ENCODE peak calls at places on chromosomes 12 and 14, in ten cellular contexts. One of them, this sample, is unnamed.

GRCh38 chr12:123131879-123132402 is 18.9 kb downstream of the PITPNM2 start:
- DNase-seq in activated CD4-positive, alpha-beta T cell treated with anti-CD3 and anti-CD28 coated beads, Interleukin-2, amount 50 U/mL, for 24 hours: no peak
- DNase-seq in cerebellar cortex: no peak
- DNase-seq in amniotic stem cell: no peak
- DNase-seq in NCI-H1105 treated with DMSO at 0.1 percent for 48 hours: peak
- DNase-seq in stimulated activated naive B cell treated with anti-CD40 and anti-IgM and Interleukin-4, amounts not matched to agents 10 μg/mL and 1 μg/mL and 100 μg/mL, for 72 hours: peak
- DNase-seq in activated CD8-positive, alpha-beta T cell treated with anti-CD3 and anti-CD28 coated beads for 36 hours: peak
- DNase-seq in NCI-H2171 treated with DMSO at 0.1 percent for 48 hours: peak
- DNase-seq in stimulated activated CD8-positive, alpha-beta memory T cell treated with anti-CD3 and anti-CD28 coated beads, Interleukin-2, amount 100 ng/mL, for 1 hour: no peak
- DNase-seq in adipocyte: no peak
- DNase-seq in this sample: peak

GRCh38 chr14:87483651-87484260 is 509.2 kb downstream of the GALC start:
- DNase-seq in activated CD4-positive, alpha-beta T cell treated with anti-CD3 and anti-CD28 coated beads, Interleukin-2, amount 50 U/mL, for 24 hours: no peak
- DNase-seq in cerebellar cortex: no peak
- DNase-seq in amniotic stem cell: no peak
- DNase-seq in NCI-H1105 treated with DMSO at 0.1 percent for 48 hours: no peak
- DNase-seq in stimulated activated naive B cell treated with anti-CD40 and anti-IgM and Interleukin-4, amounts not matched to agents 10 μg/mL and 1 μg/mL and 100 μg/mL, for 72 hours: no peak
- DNase-seq in activated CD8-positive, alpha-beta T cell treated with anti-CD3 and anti-CD28 coated beads for 36 hours: no peak
- DNase-seq in NCI-H2171 treated with DMSO at 0.1 percent for 48 hours: no peak
- DNase-seq in stimulated activated CD8-positive, alpha-beta memory T cell treated with anti-CD3 and anti-CD28 coated beads, Interleukin-2, amount 100 ng/mL, for 1 hour: no peak
- DNase-seq in adipocyte: no peak
- DNase-seq in this sample: peak

GRCh38 chr12:47549258-47549657 is 156.6 kb downstream of the RPAP3 start:
- DNase-seq in activated CD4-positive, alpha-beta T cell treated with anti-CD3 and anti-CD28 coated beads, Interleukin-2, amount 50 U/mL, for 24 hours: no peak
- DNase-seq in cerebellar cortex: no peak
- DNase-seq in amniotic stem cell: no peak
- DNase-seq in NCI-H1105 treated with DMSO at 0.1 percent for 48 hours: peak
- DNase-seq in stimulated activated naive B cell treated with anti-CD40 and anti-IgM and Interleukin-4, amounts not matched to agents 10 μg/mL and 1 μg/mL and 100 μg/mL, for 72 hours: no peak
- DNase-seq in activated CD8-positive, alpha-beta T cell treated with anti-CD3 and anti-CD28 coated beads for 36 hours: peak
- DNase-seq in NCI-H2171 treated with DMSO at 0.1 percent for 48 hours: no peak
- DNase-seq in stimulated activated CD8-positive, alpha-beta memory T cell treated with anti-CD3 and anti-CD28 coated beads, Interleukin-2, amount 100 ng/mL, for 1 hour: no peak
- DNase-seq in adipocyte: no peak
- DNase-seq in this sample: peak

GRCh38 chr14:71452535-71452934 is 479.7 kb upstream of the RGS6 start:
- DNase-seq in activated CD4-positive, alpha-beta T cell treated with anti-CD3 and anti-CD28 coated beads, Interleukin-2, amount 50 U/mL, for 24 hours: no peak
- DNase-seq in cerebellar cortex: no peak
- DNase-seq in amniotic stem cell: no peak
- DNase-seq in NCI-H1105 treated with DMSO at 0.1 percent for 48 hours: no peak
- DNase-seq in stimulated activated naive B cell treated with anti-CD40 and anti-IgM and Interleukin-4, amounts not matched to agents 10 μg/mL and 1 μg/mL and 100 μg/mL, for 72 hours: no peak
- DNase-seq in activated CD8-positive, alpha-beta T cell treated with anti-CD3 and anti-CD28 coated beads for 36 hours: no peak
- DNase-seq in NCI-H2171 treated with DMSO at 0.1 percent for 48 hours: no peak
- DNase-seq in stimulated activated CD8-positive, alpha-beta memory T cell treated with anti-CD3 and anti-CD28 coated beads, Interleukin-2, amount 100 ng/mL, for 1 hour: no peak
- DNase-seq in adipocyte: no peak
- DNase-seq in this sample: no peak

GRCh38 chr12:79063258-79063657 is 198.7 kb downstream of the SYT1 start:
- DNase-seq in activated CD4-positive, alpha-beta T cell treated with anti-CD3 and anti-CD28 coated beads, Interleukin-2, amount 50 U/mL, for 24 hours: no peak
- DNase-seq in cerebellar cortex: no peak
- DNase-seq in amniotic stem cell: no peak
- DNase-seq in NCI-H1105 treated with DMSO at 0.1 percent for 48 hours: no peak
- DNase-seq in stimulated activated naive B cell treated with anti-CD40 and anti-IgM and Interleukin-4, amounts not matched to agents 10 μg/mL and 1 μg/mL and 100 μg/mL, for 72 hours: no peak
- DNase-seq in activated CD8-positive, alpha-beta T cell treated with anti-CD3 and anti-CD28 coated beads for 36 hours: no peak
- DNase-seq in NCI-H2171 treated with DMSO at 0.1 percent for 48 hours: no peak
- DNase-seq in stimulated activated CD8-positive, alpha-beta memory T cell treated with anti-CD3 and anti-CD28 coated beads, Interleukin-2, amount 100 ng/mL, for 1 hour: no peak
- DNase-seq in adipocyte: peak
- DNase-seq in this sample: no peak

GRCh38 chr14:26128931-26129674 is 468.7 kb downstream of the NOVA1 start:
- DNase-seq in activated CD4-positive, alpha-beta T cell treated with anti-CD3 and anti-CD28 coated beads, Interleukin-2, amount 50 U/mL, for 24 hours: no peak
- DNase-seq in cerebellar cortex: peak
- DNase-seq in amniotic stem cell: no peak
- DNase-seq in NCI-H1105 treated with DMSO at 0.1 percent for 48 hours: no peak
- DNase-seq in stimulated activated naive B cell treated with anti-CD40 and anti-IgM and Interleukin-4, amounts not matched to agents 10 μg/mL and 1 μg/mL and 100 μg/mL, for 72 hours: no peak
- DNase-seq in activated CD8-positive, alpha-beta T cell treated with anti-CD3 and anti-CD28 coated beads for 36 hours: no peak
- DNase-seq in NCI-H2171 treated with DMSO at 0.1 percent for 48 hours: no peak
- DNase-seq in stimulated activated CD8-positive, alpha-beta memory T cell treated with anti-CD3 and anti-CD28 coated beads, Interleukin-2, amount 100 ng/mL, for 1 hour: no peak
- DNase-seq in adipocyte: no peak
- DNase-seq in this sample: no peak

GRCh38 chr12:42568952-42569916 is 20.3 kb downstream of the PRICKLE1 start:
- DNase-seq in activated CD4-positive, alpha-beta T cell treated with anti-CD3 and anti-CD28 coated beads, Interleukin-2, amount 50 U/mL, for 24 hours: no peak
- DNase-seq in cerebellar cortex: peak
- DNase-seq in amniotic stem cell: peak
- DNase-seq in NCI-H1105 treated with DMSO at 0.1 percent for 48 hours: peak
- DNase-seq in stimulated activated naive B cell treated with anti-CD40 and anti-IgM and Interleukin-4, amounts not matched to agents 10 μg/mL and 1 μg/mL and 100 μg/mL, for 72 hours: peak
- DNase-seq in activated CD8-positive, alpha-beta T cell treated with anti-CD3 and anti-CD28 coated beads for 36 hours: no peak
- DNase-seq in NCI-H2171 treated with DMSO at 0.1 percent for 48 hours: peak
- DNase-seq in stimulated activated CD8-positive, alpha-beta memory T cell treated with anti-CD3 and anti-CD28 coated beads, Interleukin-2, amount 100 ng/mL, for 1 hour: no peak
- DNase-seq in adipocyte: peak
- DNase-seq in this sample: peak

GRCh38 chr14:90545966-90546751 is 149.3 kb downstream of the CALM1 start:
- DNase-seq in activated CD4-positive, alpha-beta T cell treated with anti-CD3 and anti-CD28 coated beads, Interleukin-2, amount 50 U/mL, for 24 hours: no peak
- DNase-seq in cerebellar cortex: peak
- DNase-seq in amniotic stem cell: no peak
- DNase-seq in NCI-H1105 treated with DMSO at 0.1 percent for 48 hours: no peak
- DNase-seq in stimulated activated naive B cell treated with anti-CD40 and anti-IgM and Interleukin-4, amounts not matched to agents 10 μg/mL and 1 μg/mL and 100 μg/mL, for 72 hours: no peak
- DNase-seq in activated CD8-positive, alpha-beta T cell treated with anti-CD3 and anti-CD28 coated beads for 36 hours: no peak
- DNase-seq in NCI-H2171 treated with DMSO at 0.1 percent for 48 hours: no peak
- DNase-seq in stimulated activated CD8-positive, alpha-beta memory T cell treated with anti-CD3 and anti-CD28 coated beads, Interleukin-2, amount 100 ng/mL, for 1 hour: no peak
- DNase-seq in adipocyte: no peak
- DNase-seq in this sample: peak

GRCh38 chr12:79164890-79165289 is 300.3 kb downstream of the SYT1 start:
- DNase-seq in activated CD4-positive, alpha-beta T cell treated with anti-CD3 and anti-CD28 coated beads, Interleukin-2, amount 50 U/mL, for 24 hours: no peak
- DNase-seq in cerebellar cortex: no peak
- DNase-seq in amniotic stem cell: no peak
- DNase-seq in NCI-H1105 treated with DMSO at 0.1 percent for 48 hours: no peak
- DNase-seq in stimulated activated naive B cell treated with anti-CD40 and anti-IgM and Interleukin-4, amounts not matched to agents 10 μg/mL and 1 μg/mL and 100 μg/mL, for 72 hours: no peak
- DNase-seq in activated CD8-positive, alpha-beta T cell treated with anti-CD3 and anti-CD28 coated beads for 36 hours: no peak
- DNase-seq in NCI-H2171 treated with DMSO at 0.1 percent for 48 hours: no peak
- DNase-seq in stimulated activated CD8-positive, alpha-beta memory T cell treated with anti-CD3 and anti-CD28 coated beads, Interleukin-2, amount 100 ng/mL, for 1 hour: no peak
- DNase-seq in adipocyte: no peak
- DNase-seq in this sample: no peak

GRCh38 chr12:12671850-12672660 is 23.9 kb downstream of the GPR19 start:
- DNase-seq in activated CD4-positive, alpha-beta T cell treated with anti-CD3 and anti-CD28 coated beads, Interleukin-2, amount 50 U/mL, for 24 hours: no peak
- DNase-seq in cerebellar cortex: no peak
- DNase-seq in amniotic stem cell: no peak
- DNase-seq in NCI-H1105 treated with DMSO at 0.1 percent for 48 hours: no peak
- DNase-seq in stimulated activated naive B cell treated with anti-CD40 and anti-IgM and Interleukin-4, amounts not matched to agents 10 μg/mL and 1 μg/mL and 100 μg/mL, for 72 hours: no peak
- DNase-seq in activated CD8-positive, alpha-beta T cell treated with anti-CD3 and anti-CD28 coated beads for 36 hours: no peak
- DNase-seq in NCI-H2171 treated with DMSO at 0.1 percent for 48 hours: no peak
- DNase-seq in stimulated activated CD8-positive, alpha-beta memory T cell treated with anti-CD3 and anti-CD28 coated beads, Interleukin-2, amount 100 ng/mL, for 1 hour: no peak
- DNase-seq in adipocyte: peak
- DNase-seq in this sample: no peak

GRCh38 chr12:116087962-116088361 is 189.5 kb downstream of the MED13L start:
- DNase-seq in activated CD4-positive, alpha-beta T cell treated with anti-CD3 and anti-CD28 coated beads, Interleukin-2, amount 50 U/mL, for 24 hours: no peak
- DNase-seq in cerebellar cortex: no peak
- DNase-seq in amniotic stem cell: no peak
- DNase-seq in NCI-H1105 treated with DMSO at 0.1 percent for 48 hours: no peak
- DNase-seq in stimulated activated naive B cell treated with anti-CD40 and anti-IgM and Interleukin-4, amounts not matched to agents 10 μg/mL and 1 μg/mL and 100 μg/mL, for 72 hours: no peak
- DNase-seq in activated CD8-positive, alpha-beta T cell treated with anti-CD3 and anti-CD28 coated beads for 36 hours: peak
- DNase-seq in NCI-H2171 treated with DMSO at 0.1 percent for 48 hours: no peak
- DNase-seq in stimulated activated CD8-positive, alpha-beta memory T cell treated with anti-CD3 and anti-CD28 coated beads, Interleukin-2, amount 100 ng/mL, for 1 hour: no peak
- DNase-seq in adipocyte: no peak
- DNase-seq in this sample: peak

GRCh38 chr12:69334138-69334537 is 14.0 kb upstream of the LYZ start:
- DNase-seq in activated CD4-positive, alpha-beta T cell treated with anti-CD3 and anti-CD28 coated beads, Interleukin-2, amount 50 U/mL, for 24 hours: no peak
- DNase-seq in cerebellar cortex: no peak
- DNase-seq in amniotic stem cell: no peak
- DNase-seq in NCI-H1105 treated with DMSO at 0.1 percent for 48 hours: no peak
- DNase-seq in stimulated activated naive B cell treated with anti-CD40 and anti-IgM and Interleukin-4, amounts not matched to agents 10 μg/mL and 1 μg/mL and 100 μg/mL, for 72 hours: no peak
- DNase-seq in activated CD8-positive, alpha-beta T cell treated with anti-CD3 and anti-CD28 coated beads for 36 hours: no peak
- DNase-seq in NCI-H2171 treated with DMSO at 0.1 percent for 48 hours: no peak
- DNase-seq in stimulated activated CD8-positive, alpha-beta memory T cell treated with anti-CD3 and anti-CD28 coated beads, Interleukin-2, amount 100 ng/mL, for 1 hour: no peak
- DNase-seq in adipocyte: no peak
- DNase-seq in this sample: no peak

GRCh38 chr14:104317975-104318557 is 179.7 kb downstream of the KIF26A start:
- DNase-seq in activated CD4-positive, alpha-beta T cell treated with anti-CD3 and anti-CD28 coated beads, Interleukin-2, amount 50 U/mL, for 24 hours: no peak
- DNase-seq in cerebellar cortex: no peak
- DNase-seq in amniotic stem cell: no peak
- DNase-seq in NCI-H1105 treated with DMSO at 0.1 percent for 48 hours: no peak
- DNase-seq in stimulated activated naive B cell treated with anti-CD40 and anti-IgM and Interleukin-4, amounts not matched to agents 10 μg/mL and 1 μg/mL and 100 μg/mL, for 72 hours: no peak
- DNase-seq in activated CD8-positive, alpha-beta T cell treated with anti-CD3 and anti-CD28 coated beads for 36 hours: no peak
- DNase-seq in NCI-H2171 treated with DMSO at 0.1 percent for 48 hours: no peak
- DNase-seq in stimulated activated CD8-positive, alpha-beta memory T cell treated with anti-CD3 and anti-CD28 coated beads, Interleukin-2, amount 100 ng/mL, for 1 hour: no peak
- DNase-seq in adipocyte: no peak
- DNase-seq in this sample: no peak

GRCh38 chr12:114163766-114164165 is 197.6 kb upstream of the RBM19 start:
- DNase-seq in activated CD4-positive, alpha-beta T cell treated with anti-CD3 and anti-CD28 coated beads, Interleukin-2, amount 50 U/mL, for 24 hours: no peak
- DNase-seq in cerebellar cortex: no peak
- DNase-seq in amniotic stem cell: no peak
- DNase-seq in NCI-H1105 treated with DMSO at 0.1 percent for 48 hours: no peak
- DNase-seq in stimulated activated naive B cell treated with anti-CD40 and anti-IgM and Interleukin-4, amounts not matched to agents 10 μg/mL and 1 μg/mL and 100 μg/mL, for 72 hours: no peak
- DNase-seq in activated CD8-positive, alpha-beta T cell treated with anti-CD3 and anti-CD28 coated beads for 36 hours: no peak
- DNase-seq in NCI-H2171 treated with DMSO at 0.1 percent for 48 hours: no peak
- DNase-seq in stimulated activated CD8-positive, alpha-beta memory T cell treated with anti-CD3 and anti-CD28 coated beads, Interleukin-2, amount 100 ng/mL, for 1 hour: no peak
- DNase-seq in adipocyte: no peak
- DNase-seq in this sample: no peak

GRCh38 chr12:16579041-16579440 is 26.9 kb downstream of the LMO3 start:
- DNase-seq in activated CD4-positive, alpha-beta T cell treated with anti-CD3 and anti-CD28 coated beads, Interleukin-2, amount 50 U/mL, for 24 hours: no peak
- DNase-seq in cerebellar cortex: no peak
- DNase-seq in amniotic stem cell: no peak
- DNase-seq in NCI-H1105 treated with DMSO at 0.1 percent for 48 hours: no peak
- DNase-seq in stimulated activated naive B cell treated with anti-CD40 and anti-IgM and Interleukin-4, amounts not matched to agents 10 μg/mL and 1 μg/mL and 100 μg/mL, for 72 hours: no peak
- DNase-seq in activated CD8-positive, alpha-beta T cell treated with anti-CD3 and anti-CD28 coated beads for 36 hours: no peak
- DNase-seq in NCI-H2171 treated with DMSO at 0.1 percent for 48 hours: no peak
- DNase-seq in stimulated activated CD8-positive, alpha-beta memory T cell treated with anti-CD3 and anti-CD28 coated beads, Interleukin-2, amount 100 ng/mL, for 1 hour: no peak
- DNase-seq in adipocyte: no peak
- DNase-seq in this sample: no peak

GRCh38 chr12:49662998-49663843 is 39.9 kb downstream of the PRPF40B start:
- DNase-seq in activated CD4-positive, alpha-beta T cell treated with anti-CD3 and anti-CD28 coated beads, Interleukin-2, amount 50 U/mL, for 24 hours: peak
- DNase-seq in cerebellar cortex: no peak
- DNase-seq in amniotic stem cell: no peak
- DNase-seq in NCI-H1105 treated with DMSO at 0.1 percent for 48 hours: no peak
- DNase-seq in stimulated activated naive B cell treated with anti-CD40 and anti-IgM and Interleukin-4, amounts not matched to agents 10 μg/mL and 1 μg/mL and 100 μg/mL, for 72 hours: peak
- DNase-seq in activated CD8-positive, alpha-beta T cell treated with anti-CD3 and anti-CD28 coated beads for 36 hours: peak
- DNase-seq in NCI-H2171 treated with DMSO at 0.1 percent for 48 hours: no peak
- DNase-seq in stimulated activated CD8-positive, alpha-beta memory T cell treated with anti-CD3 and anti-CD28 coated beads, Interleukin-2, amount 100 ng/mL, for 1 hour: peak
- DNase-seq in adipocyte: peak
- DNase-seq in this sample: peak

GRCh38 chr14:97916100-97916499 is 1118.9 kb downstream of the VRK1 start:
- DNase-seq in activated CD4-positive, alpha-beta T cell treated with anti-CD3 and anti-CD28 coated beads, Interleukin-2, amount 50 U/mL, for 24 hours: no peak
- DNase-seq in cerebellar cortex: no peak
- DNase-seq in amniotic stem cell: no peak
- DNase-seq in NCI-H1105 treated with DMSO at 0.1 percent for 48 hours: no peak
- DNase-seq in stimulated activated naive B cell treated with anti-CD40 and anti-IgM and Interleukin-4, amounts not matched to agents 10 μg/mL and 1 μg/mL and 100 μg/mL, for 72 hours: no peak
- DNase-seq in activated CD8-positive, alpha-beta T cell treated with anti-CD3 and anti-CD28 coated beads for 36 hours: no peak
- DNase-seq in NCI-H2171 treated with DMSO at 0.1 percent for 48 hours: no peak
- DNase-seq in stimulated activated CD8-positive, alpha-beta memory T cell treated with anti-CD3 and anti-CD28 coated beads, Interleukin-2, amount 100 ng/mL, for 1 hour: no peak
- DNase-seq in adipocyte: no peak
- DNase-seq in this sample: no peak

GRCh38 chr14:102907980-102908730 is 14.3 kb upstream of the AMN start:
- DNase-seq in activated CD4-positive, alpha-beta T cell treated with anti-CD3 and anti-CD28 coated beads, Interleukin-2, amount 50 U/mL, for 24 hours: no peak
- DNase-seq in cerebellar cortex: no peak
- DNase-seq in amniotic stem cell: no peak
- DNase-seq in NCI-H1105 treated with DMSO at 0.1 percent for 48 hours: no peak
- DNase-seq in stimulated activated naive B cell treated with anti-CD40 and anti-IgM and Interleukin-4, amounts not matched to agents 10 μg/mL and 1 μg/mL and 100 μg/mL, for 72 hours: no peak
- DNase-seq in activated CD8-positive, alpha-beta T cell treated with anti-CD3 and anti-CD28 coated beads for 36 hours: no peak
- DNase-seq in NCI-H2171 treated with DMSO at 0.1 percent for 48 hours: no peak
- DNase-seq in stimulated activated CD8-positive, alpha-beta memory T cell treated with anti-CD3 and anti-CD28 coated beads, Interleukin-2, amount 100 ng/mL, for 1 hour: no peak
- DNase-seq in adipocyte: no peak
- DNase-seq in this sample: no peak

GRCh38 chr14:94128216-94128839 is 1.1 kb downstream of the IFI27L2 start:
- DNase-seq in activated CD4-positive, alpha-beta T cell treated with anti-CD3 and anti-CD28 coated beads, Interleukin-2, amount 50 U/mL, for 24 hours: no peak
- DNase-seq in cerebellar cortex: no peak
- DNase-seq in amniotic stem cell: no peak
- DNase-seq in NCI-H1105 treated with DMSO at 0.1 percent for 48 hours: no peak
- DNase-seq in stimulated activated naive B cell treated with anti-CD40 and anti-IgM and Interleukin-4, amounts not matched to agents 10 μg/mL and 1 μg/mL and 100 μg/mL, for 72 hours: no peak
- DNase-seq in activated CD8-positive, alpha-beta T cell treated with anti-CD3 and anti-CD28 coated beads for 36 hours: no peak
- DNase-seq in NCI-H2171 treated with DMSO at 0.1 percent for 48 hours: no peak
- DNase-seq in stimulated activated CD8-positive, alpha-beta memory T cell treated with anti-CD3 and anti-CD28 coated beads, Interleukin-2, amount 100 ng/mL, for 1 hour: no peak
- DNase-seq in adipocyte: no peak
- DNase-seq in this sample: no peak

GRCh38 chr14:96751505-96751904 is 45.7 kb upstream of the VRK1 start:
- DNase-seq in activated CD4-positive, alpha-beta T cell treated with anti-CD3 and anti-CD28 coated beads, Interleukin-2, amount 50 U/mL, for 24 hours: no peak
- DNase-seq in cerebellar cortex: no peak
- DNase-seq in amniotic stem cell: no peak
- DNase-seq in NCI-H1105 treated with DMSO at 0.1 percent for 48 hours: no peak
- DNase-seq in stimulated activated naive B cell treated with anti-CD40 and anti-IgM and Interleukin-4, amounts not matched to agents 10 μg/mL and 1 μg/mL and 100 μg/mL, for 72 hours: no peak
- DNase-seq in activated CD8-positive, alpha-beta T cell treated with anti-CD3 and anti-CD28 coated beads for 36 hours: no peak
- DNase-seq in NCI-H2171 treated with DMSO at 0.1 percent for 48 hours: no peak
- DNase-seq in stimulated activated CD8-positive, alpha-beta memory T cell treated with anti-CD3 and anti-CD28 coated beads, Interleukin-2, amount 100 ng/mL, for 1 hour: no peak
- DNase-seq in adipocyte: no peak
- DNase-seq in this sample: no peak

GRCh38 chr14:34785223-34786006 is 71.0 kb upstream of the CFL2 start:
- DNase-seq in activated CD4-positive, alpha-beta T cell treated with anti-CD3 and anti-CD28 coated beads, Interleukin-2, amount 50 U/mL, for 24 hours: no peak
- DNase-seq in cerebellar cortex: no peak
- DNase-seq in amniotic stem cell: no peak
- DNase-seq in NCI-H1105 treated with DMSO at 0.1 percent for 48 hours: no peak
- DNase-seq in stimulated activated naive B cell treated with anti-CD40 and anti-IgM and Interleukin-4, amounts not matched to agents 10 μg/mL and 1 μg/mL and 100 μg/mL, for 72 hours: no peak
- DNase-seq in activated CD8-positive, alpha-beta T cell treated with anti-CD3 and anti-CD28 coated beads for 36 hours: no peak
- DNase-seq in NCI-H2171 treated with DMSO at 0.1 percent for 48 hours: no peak
- DNase-seq in stimulated activated CD8-positive, alpha-beta memory T cell treated with anti-CD3 and anti-CD28 coated beads, Interleukin-2, amount 100 ng/mL, for 1 hour: no peak
- DNase-seq in adipocyte: no peak
- DNase-seq in this sample: no peak

GRCh38 chr12:83015390-83016225 is 328.9 kb downstream of the TMTC2 start:
- DNase-seq in activated CD4-positive, alpha-beta T cell treated with anti-CD3 and anti-CD28 coated beads, Interleukin-2, amount 50 U/mL, for 24 hours: no peak
- DNase-seq in cerebellar cortex: peak
- DNase-seq in amniotic stem cell: no peak
- DNase-seq in NCI-H1105 treated with DMSO at 0.1 percent for 48 hours: no peak
- DNase-seq in stimulated activated naive B cell treated with anti-CD40 and anti-IgM and Interleukin-4, amounts not matched to agents 10 μg/mL and 1 μg/mL and 100 μg/mL, for 72 hours: no peak
- DNase-seq in activated CD8-positive, alpha-beta T cell treated with anti-CD3 and anti-CD28 coated beads for 36 hours: no peak
- DNase-seq in NCI-H2171 treated with DMSO at 0.1 percent for 48 hours: no peak
- DNase-seq in stimulated activated CD8-positive, alpha-beta memory T cell treated with anti-CD3 and anti-CD28 coated beads, Interleukin-2, amount 100 ng/mL, for 1 hour: no peak
- DNase-seq in adipocyte: peak
- DNase-seq in this sample: no peak

GRCh38 chr14:54058501-54058900 is 101.9 kb upstream of the BMP4 start:
- DNase-seq in activated CD4-positive, alpha-beta T cell treated with anti-CD3 and anti-CD28 coated beads, Interleukin-2, amount 50 U/mL, for 24 hours: no peak
- DNase-seq in cerebellar cortex: no peak
- DNase-seq in amniotic stem cell: no peak
- DNase-seq in NCI-H1105 treated with DMSO at 0.1 percent for 48 hours: no peak
- DNase-seq in stimulated activated naive B cell treated with anti-CD40 and anti-IgM and Interleukin-4, amounts not matched to agents 10 μg/mL and 1 μg/mL and 100 μg/mL, for 72 hours: no peak
- DNase-seq in activated CD8-positive, alpha-beta T cell treated with anti-CD3 and anti-CD28 coated beads for 36 hours: no peak
- DNase-seq in NCI-H2171 treated with DMSO at 0.1 percent for 48 hours: no peak
- DNase-seq in stimulated activated CD8-positive, alpha-beta memory T cell treated with anti-CD3 and anti-CD28 coated beads, Interleukin-2, amount 100 ng/mL, for 1 hour: no peak
- DNase-seq in adipocyte: no peak
- DNase-seq in this sample: peak

GRCh38 chr14:26841920-26842741 is 244.3 kb upstream of the NOVA1 start:
- DNase-seq in activated CD4-positive, alpha-beta T cell treated with anti-CD3 and anti-CD28 coated beads, Interleukin-2, amount 50 U/mL, for 24 hours: no peak
- DNase-seq in cerebellar cortex: no peak
- DNase-seq in amniotic stem cell: peak
- DNase-seq in NCI-H1105 treated with DMSO at 0.1 percent for 48 hours: no peak
- DNase-seq in stimulated activated naive B cell treated with anti-CD40 and anti-IgM and Interleukin-4, amounts not matched to agents 10 μg/mL and 1 μg/mL and 100 μg/mL, for 72 hours: no peak
- DNase-seq in activated CD8-positive, alpha-beta T cell treated with anti-CD3 and anti-CD28 coated beads for 36 hours: no peak
- DNase-seq in NCI-H2171 treated with DMSO at 0.1 percent for 48 hours: no peak
- DNase-seq in stimulated activated CD8-positive, alpha-beta memory T cell treated with anti-CD3 and anti-CD28 coated beads, Interleukin-2, amount 100 ng/mL, for 1 hour: no peak
- DNase-seq in adipocyte: peak
- DNase-seq in this sample: peak

GRCh38 chr14:105215602-105216001 is 32.7 kb upstream of the BTBD6 start:
- DNase-seq in activated CD4-positive, alpha-beta T cell treated with anti-CD3 and anti-CD28 coated beads, Interleukin-2, amount 50 U/mL, for 24 hours: no peak
- DNase-seq in cerebellar cortex: no peak
- DNase-seq in amniotic stem cell: no peak
- DNase-seq in NCI-H1105 treated with DMSO at 0.1 percent for 48 hours: no peak
- DNase-seq in stimulated activated naive B cell treated with anti-CD40 and anti-IgM and Interleukin-4, amounts not matched to agents 10 μg/mL and 1 μg/mL and 100 μg/mL, for 72 hours: no peak
- DNase-seq in activated CD8-positive, alpha-beta T cell treated with anti-CD3 and anti-CD28 coated beads for 36 hours: no peak
- DNase-seq in NCI-H2171 treated with DMSO at 0.1 percent for 48 hours: no peak
- DNase-seq in stimulated activated CD8-positive, alpha-beta memory T cell treated with anti-CD3 and anti-CD28 coated beads, Interleukin-2, amount 100 ng/mL, for 1 hour: no peak
- DNase-seq in adipocyte: no peak
- DNase-seq in this sample: no peak

GRCh38 chr12:6540181-6540877 is 6.0 kb downstream of the GAPDH start:
- DNase-seq in activated CD4-positive, alpha-beta T cell treated with anti-CD3 and anti-CD28 coated beads, Interleukin-2, amount 50 U/mL, for 24 hours: no peak
- DNase-seq in cerebellar cortex: no peak
- DNase-seq in amniotic stem cell: peak
- DNase-seq in NCI-H1105 treated with DMSO at 0.1 percent for 48 hours: peak
- DNase-seq in stimulated activated naive B cell treated with anti-CD40 and anti-IgM and Interleukin-4, amounts not matched to agents 10 μg/mL and 1 μg/mL and 100 μg/mL, for 72 hours: no peak
- DNase-seq in activated CD8-positive, alpha-beta T cell treated with anti-CD3 and anti-CD28 coated beads for 36 hours: peak
- DNase-seq in NCI-H2171 treated with DMSO at 0.1 percent for 48 hours: peak
- DNase-seq in stimulated activated CD8-positive, alpha-beta memory T cell treated with anti-CD3 and anti-CD28 coated beads, Interleukin-2, amount 100 ng/mL, for 1 hour: no peak
- DNase-seq in adipocyte: peak
- DNase-seq in this sample: peak

GRCh38 chr12:57235012-57235727 is 5.7 kb downstream of the SHMT2 start:
- DNase-seq in activated CD4-positive, alpha-beta T cell treated with anti-CD3 and anti-CD28 coated beads, Interleukin-2, amount 50 U/mL, for 24 hours: no peak
- DNase-seq in cerebellar cortex: no peak
- DNase-seq in amniotic stem cell: no peak
- DNase-seq in NCI-H1105 treated with DMSO at 0.1 percent for 48 hours: no peak
- DNase-seq in stimulated activated naive B cell treated with anti-CD40 and anti-IgM and Interleukin-4, amounts not matched to agents 10 μg/mL and 1 μg/mL and 100 μg/mL, for 72 hours: no peak
- DNase-seq in activated CD8-positive, alpha-beta T cell treated with anti-CD3 and anti-CD28 coated beads for 36 hours: no peak
- DNase-seq in NCI-H2171 treated with DMSO at 0.1 percent for 48 hours: peak
- DNase-seq in stimulated activated CD8-positive, alpha-beta memory T cell treated with anti-CD3 and anti-CD28 coated beads, Interleukin-2, amount 100 ng/mL, for 1 hour: no peak
- DNase-seq in adipocyte: no peak
- DNase-seq in this sample: peak

GRCh38 chr14:66884149-66884548 is 305.1 kb upstream of the GARIN2 start:
- DNase-seq in activated CD4-positive, alpha-beta T cell treated with anti-CD3 and anti-CD28 coated beads, Interleukin-2, amount 50 U/mL, for 24 hours: no peak
- DNase-seq in cerebellar cortex: no peak
- DNase-seq in amniotic stem cell: no peak
- DNase-seq in NCI-H1105 treated with DMSO at 0.1 percent for 48 hours: peak
- DNase-seq in stimulated activated naive B cell treated with anti-CD40 and anti-IgM and Interleukin-4, amounts not matched to agents 10 μg/mL and 1 μg/mL and 100 μg/mL, for 72 hours: no peak
- DNase-seq in activated CD8-positive, alpha-beta T cell treated with anti-CD3 and anti-CD28 coated beads for 36 hours: no peak
- DNase-seq in NCI-H2171 treated with DMSO at 0.1 percent for 48 hours: no peak
- DNase-seq in stimulated activated CD8-positive, alpha-beta memory T cell treated with anti-CD3 and anti-CD28 coated beads, Interleukin-2, amount 100 ng/mL, for 1 hour: no peak
- DNase-seq in adipocyte: no peak
- DNase-seq in this sample: peak

This sample was measured in NCI-H69.